ENCODE peak calls at places on chromosomes 13 and 19, in six cellular contexts. One of them, this sample, is unnamed.

GRCh38 chr13:94351292-94352000 is 128.0 kb downstream of the DCT start:
- DNase-seq in ascending aorta: no peak
- DNase-seq in pancreas: no peak
- DNase-seq in left lung: no peak
- DNase-seq in NCI-H774: no peak
- DNase-seq in CD8-positive, alpha-beta memory T cell: no peak
- DNase-seq in this sample: no peak

GRCh38 chr19:54464624-54465266 is 1.2 kb upstream of the LENG9 start:
- DNase-seq in ascending aorta: peak; percentile 65
- DNase-seq in pancreas: peak; percentile 97
- DNase-seq in left lung: peak; percentile 98
- DNase-seq in NCI-H774: peak; percentile 84
- DNase-seq in CD8-positive, alpha-beta memory T cell: peak; percentile 54
- DNase-seq in this sample: peak; percentile 77

GRCh38 chr19:6060600-6061391 is 49.5 kb downstream of the RFX2 start:
- DNase-seq in ascending aorta: no peak
- DNase-seq in pancreas: no peak
- DNase-seq in left lung: peak; percentile 78
- DNase-seq in NCI-H774: no peak
- DNase-seq in CD8-positive, alpha-beta memory T cell: no peak
- DNase-seq in this sample: no peak

GRCh38 chr13:74966814-74967213 is 515.2 kb downstream of the TBC1D4 start:
- DNase-seq in ascending aorta: no peak
- DNase-seq in pancreas: no peak
- DNase-seq in left lung: no peak
- DNase-seq in NCI-H774: no peak
- DNase-seq in CD8-positive, alpha-beta memory T cell: no peak
- DNase-seq in this sample: no peak

GRCh38 chr13:24709186-24709913 is 29.1 kb downstream of the ATP12A start:
- DNase-seq in ascending aorta: peak; percentile 13
- DNase-seq in pancreas: no peak
- DNase-seq in left lung: no peak
- DNase-seq in NCI-H774: no peak
- DNase-seq in CD8-positive, alpha-beta memory T cell: peak; percentile 81
- DNase-seq in this sample: no peak

GRCh38 chr19:51342631-51343569 is 961 bp upstream of the VSIG10L start:
- DNase-seq in ascending aorta: no peak
- DNase-seq in pancreas: no peak
- DNase-seq in left lung: no peak
- DNase-seq in NCI-H774: no peak
- DNase-seq in CD8-positive, alpha-beta memory T cell: no peak
- DNase-seq in this sample: no peak

GRCh38 chr13:98910501-98910951 is 67.3 kb downstream of the DOCK9 start:
- DNase-seq in ascending aorta: no peak
- DNase-seq in pancreas: no peak
- DNase-seq in left lung: no peak
- DNase-seq in NCI-H774: no peak
- DNase-seq in CD8-positive, alpha-beta memory T cell: peak; percentile 22
- DNase-seq in this sample: no peak

GRCh38 chr13:25847145-25847544 is 204.7 kb downstream of the SHISA2 start:
- DNase-seq in ascending aorta: no peak
- DNase-seq in pancreas: no peak
- DNase-seq in left lung: no peak
- DNase-seq in NCI-H774: no peak
- DNase-seq in CD8-positive, alpha-beta memory T cell: peak; percentile 35
- DNase-seq in this sample: no peak

GRCh38 chr13:36297600-36298338 is at the start of gene CCDC169:
- DNase-seq in ascending aorta: no peak
- DNase-seq in pancreas: peak; percentile 86
- DNase-seq in left lung: peak; percentile 95
- DNase-seq in NCI-H774: peak; percentile 38
- DNase-seq in CD8-positive, alpha-beta memory T cell: peak; percentile 63
- DNase-seq in this sample: peak; percentile 50

GRCh38 chr19:38742906-38743305 is 1.4 kb downstream of the CAPN12 start:
- DNase-seq in ascending aorta: no peak
- DNase-seq in pancreas: no peak
- DNase-seq in left lung: no peak
- DNase-seq in NCI-H774: no peak
- DNase-seq in CD8-positive, alpha-beta memory T cell: no peak
- DNase-seq in this sample: no peak

GRCh38 chr13:80312012-80312704 is 28.8 kb downstream of the SPRY2 start:
- DNase-seq in ascending aorta: no peak
- DNase-seq in pancreas: no peak
- DNase-seq in left lung: no peak
- DNase-seq in NCI-H774: no peak
- DNase-seq in CD8-positive, alpha-beta memory T cell: no peak
- DNase-seq in this sample: no peak

GRCh38 chr13:51636349-51636890 is 52.2 kb downstream of the WDFY2 start:
- DNase-seq in ascending aorta: no peak
- DNase-seq in pancreas: no peak
- DNase-seq in left lung: no peak
- DNase-seq in NCI-H774: peak; percentile 42
- DNase-seq in CD8-positive, alpha-beta memory T cell: no peak
- DNase-seq in this sample: no peak